ENCODE peak calls at places on chromosomes 13 and 19, in seven cellular contexts. X is mesothelial cell of epicardium, D is nucleus accumbens, L is NCI-H187, Z is omental fat pad, Y is AG10803, H is endodermal cell. G is an unnamed sample.

GRCh38 chr19:4516939-4517300 is 1.4 kb downstream of the PLIN4 start:
- DNase-seq in X (no peak), Z (no peak), D (no peak), H (no peak), L (no peak), Y (no peak), G (no peak)

GRCh38 chr13:22455036-22455435 is 725.7 kb upstream of the SGCG start:
- DNase-seq in H (no peak), L (no peak), D (no peak), X (no peak), Z (no peak), Y (no peak), G (peak; percentile 22)

GRCh38 chr13:102800145-102801041 is 1.5 kb downstream of the BIVM start:
- DNase-seq in Y (peak; percentile 78), H (peak; percentile 95), D (peak; percentile 63), X (peak; percentile 58), L (peak; percentile 78), Z (peak; percentile 54), G (peak; percentile 37)

GRCh38 chr19:37227996-37228395 is 10.0 kb downstream of the ZNF383 start:
- DNase-seq in X (no peak), D (no peak), L (peak; percentile 84), H (peak; percentile 86), Z (no peak), Y (no peak), G (no peak)

GRCh38 chr13:52405767-52406494 is at the start of gene THSD1:
- DNase-seq in Z (no peak), Y (peak; percentile 56), D (peak; percentile 2), H (peak; percentile 78), X (no peak), L (no peak), G (peak; percentile 36)

GRCh38 chr13:66553391-66553790 is 676.7 kb downstream of the PCDH9 start:
- DNase-seq in Y (peak; percentile 8), Z (no peak), X (no peak), L (no peak), D (no peak), H (no peak), G (no peak)

GRCh38 chr13:97221491-97221890 is 642 bp upstream of the MBNL2 start:
- DNase-seq in L (no peak), X (no peak), H (no peak), D (no peak), Y (no peak), Z (no peak), G (no peak)

GRCh38 chr19:18068395-18068794 is 18.3 kb downstream of the IL12RB1 start:
- DNase-seq in X (no peak), L (no peak), Z (no peak), H (no peak), Y (no peak), D (no peak), G (no peak)

GRCh38 chr19:6847828-6848200 is 39.6 kb upstream of the ADGRE1 start:
- DNase-seq in Y (no peak), X (no peak), L (no peak), Z (no peak), D (no peak), H (no peak), G (no peak)

GRCh38 chr13:113724780-113725315 is 34.2 kb upstream of the TMEM255B start:
- DNase-seq in L (peak; percentile 70), Z (peak; percentile 46), D (peak; percentile 79), Y (peak; percentile 54), X (peak; percentile 73), H (peak; percentile 93), G (peak; percentile 48)

GRCh38 chr19:47130589-47131168 is at the start of gene SAE1:
- DNase-seq in Z (peak; percentile 84), D (peak; percentile 91), Y (peak; percentile 97), X (peak; percentile 89), L (peak; percentile 98), H (peak; percentile 99), G (peak; percentile 98)

GRCh38 chr19:11453468-11454341 is 18.3 kb downstream of the PRKCSH start:
- DNase-seq in Y (no peak), H (peak; percentile 69), D (no peak), Z (no peak), L (no peak), X (no peak), G (no peak)

GRCh38 chr19:35901854-35902661 is at the start of gene HCST:
- DNase-seq in D (no peak), X (no peak), H (no peak), Y (peak; percentile 93), Z (no peak), L (no peak), G (no peak)

GRCh38 chr19:45400192-45400591 is 4.7 kb downstream of the PPP1R13L start:
- DNase-seq in D (no peak), H (peak; percentile 44), Z (no peak), L (no peak), Y (no peak), X (no peak), G (peak; percentile 61)

GRCh38 chr19:15672580-15673175 is at the start of gene CYP4F12:
- DNase-seq in L (no peak), X (no peak), Z (peak; percentile 55), D (no peak), Y (peak; percentile 17), H (no peak), G (no peak)

GRCh38 chr13:29925457-29925856 is 75.0 kb upstream of the UBL3 start:
- DNase-seq in X (peak; percentile 33), Z (peak; percentile 58), H (no peak), L (no peak), Y (peak; percentile 97), D (no peak), G (peak; percentile 70)

GRCh38 chr19:6021878-6022569 is 44.1 kb upstream of the RANBP3 start:
- DNase-seq in X (peak; percentile 70), Y (peak; percentile 60), Z (peak; percentile 69), D (peak; percentile 23), L (no peak), H (peak; percentile 95), G (peak; percentile 76)

GRCh38 chr13:60727140-60727539 is 330.1 kb downstream of the TDRD3 start:
- DNase-seq in Y (no peak), H (no peak), Z (no peak), L (no peak), D (no peak), X (no peak), G (no peak)

GRCh38 chr13:33490461-33491327 is 205.1 kb upstream of the STARD13 start:
- DNase-seq in L (no peak), Y (peak; percentile 58), Z (no peak), X (no peak), H (peak; percentile 90), D (peak; percentile 32), G (no peak)

GRCh38 chr13:110624766-110625756 is 9.7 kb downstream of the NAXD start:
- DNase-seq in Z (no peak), X (no peak), L (no peak), Y (no peak), D (no peak), H (peak; percentile 48), G (peak; percentile 88)

GRCh38 chr13:73870036-73870741 is 264.0 kb downstream of the KLF12 start:
- DNase-seq in Y (peak; percentile 29), L (no peak), D (no peak), X (no peak), Z (no peak), H (no peak), G (no peak)

GRCh38 chr19:55279376-55279772 is 536 bp downstream of the HSPBP1 start:
- DNase-seq in Y (no peak), H (no peak), D (no peak), L (no peak), X (no peak), Z (no peak), G (no peak)

GRCh38 chr19:12880551-12881171 is 588 bp downstream of the DNASE2 start:
- DNase-seq in Z (no peak), X (no peak), D (no peak), L (peak; percentile 6), Y (no peak), H (no peak), G (no peak)

GRCh38 chr19:19661675-19662251 is 1.7 kb downstream of the ATP13A1 start:
- DNase-seq in L (no peak), D (no peak), Y (no peak), X (no peak), H (peak; percentile 62), Z (no peak), G (no peak)

GRCh38 chr13:95834134-95834765 is 157.3 kb downstream of the DNAJC3 start:
- DNase-seq in D (peak; percentile 13), H (peak; percentile 89), Y (peak; percentile 58), Z (peak; percentile 24), L (peak; percentile 64), X (peak; percentile 38), G (peak; percentile 0)

GRCh38 chr19:3986260-3987041 is 1.2 kb upstream of the EEF2 start:
- DNase-seq in Z (no peak), D (peak; percentile 33), X (no peak), L (peak; percentile 94), Y (peak; percentile 80), H (peak; percentile 81), G (peak; percentile 80)

GRCh38 chr19:11182994-11183393 is 14.4 kb downstream of the KANK2 start:
- DNase-seq in X (no peak), D (no peak), Y (no peak), H (no peak), L (no peak), Z (no peak), G (no peak)

GRCh38 chr13:35724480-35724879 is 248.0 kb upstream of the MAB21L1 start:
- DNase-seq in Y (peak; percentile 49), D (no peak), H (peak; percentile 7), X (no peak), Z (no peak), L (no peak), G (no peak)

GRCh38 chr13:50081106-50081898 is 66.1 kb downstream of the KCNRG start:
- DNase-seq in L (peak; percentile 54), D (peak; percentile 75), X (peak; percentile 48), Z (peak; percentile 29), Y (no peak), H (peak; percentile 84), G (peak; percentile 7)

GRCh38 chr13:33606692-33607091 is 211.3 kb upstream of the RFC3 start:
- DNase-seq in Y (no peak), X (no peak), D (peak; percentile 14), Z (no peak), L (no peak), H (peak; percentile 69), G (no peak)

GRCh38 chr13:46304546-46304945 is 82.5 kb downstream of the RUBCNL start:
- DNase-seq in Z (no peak), D (no peak), H (no peak), X (no peak), L (no peak), Y (peak; percentile 29), G (no peak)

GRCh38 chr13:49927755-49928154 is 8.4 kb downstream of the SPRYD7 start:
- DNase-seq in L (no peak), Z (no peak), H (no peak), D (no peak), X (no peak), Y (peak; percentile 93), G (no peak)

G was measured in NCI-H510A.